ENCODE peak calls at places on chromosomes 3 and 15, in seven cellular contexts. H is astrocyte of the spinal cord, Q is colonic mucosa, W is PC-3, P is uterus, B is H1, O is HCT116. J is an unnamed sample.

GRCh38 chr15:32864051-32864450 is 146.2 kb downstream of the GREM1 start:
- DNase-seq in B (no peak), O (no peak), P (no peak), Q (no peak), W (no peak), H (no peak), J (no peak)

GRCh38 chr15:85494035-85494793 is 113.8 kb downstream of the AKAP13 start:
- DNase-seq in O (peak), W (peak), H (peak), B (no peak), P (no peak), Q (peak), J (peak)

GRCh38 chr3:156769661-156770654 is 56.2 kb upstream of the LEKR1 start:
- DNase-seq in H (peak), W (no peak), Q (no peak), P (no peak), O (no peak), B (no peak), J (no peak)

GRCh38 chr15:69060041-69060481 is 45.6 kb downstream of the NOX5 start:
- DNase-seq in O (no peak), H (no peak), Q (peak), W (no peak), P (no peak), B (no peak), J (no peak)

GRCh38 chr3:66353530-66353929 is 132.7 kb downstream of the SLC25A26 start:
- DNase-seq in H (peak), W (no peak), P (no peak), B (no peak), Q (no peak), O (no peak), J (no peak)

GRCh38 chr15:95857124-95857757 is 473.3 kb upstream of the NR2F2 start:
- DNase-seq in B (no peak), H (peak), W (peak), O (no peak), Q (no peak), P (no peak), J (no peak)

GRCh38 chr3:13266005-13266404 is 154.1 kb downstream of the NUP210 start:
- DNase-seq in W (no peak), H (no peak), Q (no peak), O (no peak), B (no peak), P (no peak), J (no peak)

GRCh38 chr15:63408514-63408913 is 26.9 kb upstream of the CA12 start:
- DNase-seq in O (no peak), P (no peak), B (no peak), Q (no peak), H (peak), W (no peak), J (no peak)

GRCh38 chr3:151905647-151906046 is 32.2 kb downstream of the SUCNR1 start:
- DNase-seq in H (no peak), O (no peak), W (peak), B (no peak), Q (no peak), P (no peak), J (no peak)

GRCh38 chr3:184716652-184717607 is 5.1 kb upstream of the MAGEF1 start:
- DNase-seq in H (peak), B (no peak), Q (no peak), W (peak), P (peak), O (no peak), J (no peak)

GRCh38 chr3:114892117-114892870 is 254.8 kb downstream of the ZBTB20 start:
- DNase-seq in W (no peak), Q (no peak), O (no peak), P (no peak), B (no peak), H (no peak), J (no peak)

GRCh38 chr15:78949461-78949860 is 4.6 kb upstream of the CTSH start:
- DNase-seq in O (no peak), W (peak), P (no peak), H (no peak), Q (no peak), B (no peak), J (peak)

GRCh38 chr3:45978348-45978747 is 17.3 kb downstream of the FYCO1 start:
- DNase-seq in H (no peak), P (no peak), O (no peak), W (peak), B (no peak), Q (peak), J (peak)

GRCh38 chr3:5187920-5188418 is 462 bp downstream of the EDEM1 start:
- DNase-seq in Q (peak), B (no peak), P (peak), W (peak), O (no peak), H (no peak), J (peak)

GRCh38 chr3:42097166-42097946 is 6.2 kb downstream of the TRAK1 start:
- DNase-seq in W (no peak), Q (no peak), P (no peak), B (no peak), O (no peak), H (peak), J (no peak)

GRCh38 chr3:177491301-177492031 is 294.2 kb upstream of the TBL1XR1 start:
- DNase-seq in H (peak), B (no peak), O (no peak), W (peak), P (no peak), Q (no peak), J (no peak)

GRCh38 chr3:194961149-194961548 is 275.5 kb downstream of the FAM43A start:
- DNase-seq in B (no peak), Q (no peak), W (no peak), H (no peak), P (no peak), O (no peak), J (no peak)

GRCh38 chr3:32246079-32246675 is 7.7 kb downstream of the CMTM8 start:
- DNase-seq in B (no peak), Q (no peak), H (no peak), P (no peak), O (no peak), W (peak), J (peak)

GRCh38 chr15:82980986-82981385 is 5.0 kb upstream of the RAMAC start:
- DNase-seq in P (no peak), Q (no peak), H (no peak), B (no peak), O (no peak), W (no peak), J (no peak)

DNA sequence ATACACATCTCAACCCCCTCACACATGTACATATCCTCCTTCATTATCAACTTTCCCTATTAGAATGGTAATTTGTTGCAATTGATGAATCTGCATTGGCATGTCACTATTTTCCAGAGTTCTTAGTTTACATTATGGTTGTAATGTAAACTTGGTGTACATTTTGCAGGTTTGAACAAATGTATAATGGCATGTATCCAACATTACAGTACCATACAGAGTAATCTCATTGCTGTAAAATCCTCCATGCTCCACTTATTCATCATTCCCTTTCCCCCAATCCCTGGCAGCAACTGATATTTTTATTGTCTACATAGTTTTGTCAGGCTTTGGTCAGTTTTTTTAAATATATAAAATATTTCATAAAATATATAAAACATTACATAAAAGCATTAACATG is 756.7 kb upstream of the DPPA4 start:
- DNase-seq in O (no peak), P (no peak), Q (no peak), H (no peak), B (no peak), W (no peak), J (no peak)
- TF ChIP-seq CTCF in O (no peak), P (no peak), Q (no peak), H (no peak), B (no peak), W (no peak), J (no peak)

GRCh38 chr15:89328398-89329254 is 6.0 kb downstream of the POLG start:
- DNase-seq in P (no peak), O (no peak), H (no peak), W (no peak), Q (no peak), B (no peak), J (no peak)

GRCh38 chr15:89323825-89324224 is 10.8 kb downstream of the POLG start:
- DNase-seq in O (no peak), B (no peak), H (no peak), P (no peak), W (no peak), Q (no peak), J (no peak)

GRCh38 chr15:89325039-89325803 is 9.4 kb downstream of the POLG start:
- DNase-seq in H (no peak), W (no peak), O (no peak), Q (no peak), B (no peak), P (no peak), J (no peak)

GRCh38 chr15:89327113-89327512 is 7.5 kb downstream of the POLG start:
- DNase-seq in Q (peak), B (no peak), P (no peak), H (no peak), W (no peak), O (no peak), J (no peak)

DNA sequence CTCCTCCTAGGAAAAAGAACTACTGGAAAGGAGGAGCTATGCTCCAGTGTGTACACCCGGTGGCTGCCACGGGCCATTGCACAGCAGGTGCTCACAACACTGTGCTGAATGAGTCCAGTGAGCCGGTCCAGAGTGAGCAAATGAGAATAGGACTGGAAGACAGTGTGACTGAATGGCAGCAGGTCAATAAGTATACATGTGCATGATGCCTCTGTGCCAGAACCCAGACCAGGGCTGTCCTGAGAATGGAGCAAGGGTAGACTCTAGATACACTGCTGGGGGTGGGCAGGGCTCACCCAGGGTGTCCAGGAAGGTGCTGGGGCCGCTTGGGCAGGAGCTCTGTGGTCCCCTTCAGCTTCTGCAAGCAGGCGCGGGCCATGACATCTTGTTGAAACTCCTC is 8.3 kb downstream of the POLG start:
- DNase-seq in B (no peak), W (no peak), Q (no peak), H (no peak), P (no peak), O (no peak), J (no peak)
- TF ChIP-seq CTCF in B (no peak), W (no peak), Q (no peak), H (no peak), P (no peak), O (peak), J (no peak)

DNA sequence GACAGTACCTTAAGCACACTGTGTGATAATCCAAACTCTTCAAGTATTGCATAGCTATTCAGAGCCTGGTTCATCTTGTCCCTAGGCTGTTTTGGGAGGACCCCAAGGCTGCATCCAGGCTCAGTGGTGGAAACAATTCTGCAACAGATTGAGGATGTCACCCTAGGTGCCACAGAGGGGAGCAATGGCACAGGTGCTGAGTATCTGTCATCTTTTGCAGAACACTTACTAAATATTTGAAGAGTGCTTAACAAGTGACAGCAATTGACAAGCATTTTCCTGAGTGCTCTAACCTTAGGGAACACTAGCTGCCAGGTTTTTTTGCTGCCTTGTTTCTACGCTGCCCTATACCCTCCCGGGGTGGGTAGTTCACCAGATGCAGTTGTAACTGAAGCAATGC is 27.7 kb downstream of the STARD5 start:
- DNase-seq in W (no peak), Q (no peak), P (no peak), O (no peak), H (no peak), B (no peak), J (no peak)
- TF ChIP-seq CTCF in W (no peak), Q (no peak), P (no peak), O (no peak), H (no peak), B (no peak), J (no peak)

DNA sequence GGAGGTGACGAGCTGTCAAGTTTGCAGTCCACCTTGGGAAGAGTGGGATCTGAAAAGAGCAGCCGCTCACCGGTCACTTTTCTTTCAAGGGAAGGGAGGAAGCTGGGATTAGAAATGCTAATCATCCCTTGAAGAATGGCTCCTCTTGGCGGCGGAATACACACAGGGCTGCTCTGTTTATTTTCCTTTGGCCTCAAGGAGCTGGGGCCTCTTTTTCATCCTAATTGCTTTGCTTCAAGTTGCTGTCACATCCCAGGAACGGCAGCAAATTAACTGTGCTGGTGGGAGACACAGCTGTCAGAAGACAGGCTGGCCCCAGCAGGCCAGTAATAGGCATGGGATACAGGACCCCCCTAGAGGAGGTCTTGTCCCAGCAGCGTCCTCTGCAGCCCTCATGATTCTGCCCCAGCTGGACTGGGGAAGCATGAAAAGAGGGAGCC is 6.7 kb downstream of the KBTBD13 start:
- DNase-seq in H (peak), P (no peak), O (no peak), Q (no peak), B (no peak), W (no peak), J (no peak)
- TF ChIP-seq CTCF in H (peak), P (peak), O (no peak), Q (no peak), B (peak), W (no peak), J (no peak)

GRCh38 chr3:59306436-59306835 is 256.6 kb upstream of the CFAP20DC start:
- DNase-seq in H (no peak), O (no peak), W (no peak), B (no peak), Q (no peak), P (no peak), J (no peak)

GRCh38 chr3:59310736-59311135 is 260.9 kb upstream of the CFAP20DC start:
- DNase-seq in H (no peak), W (peak), P (no peak), O (no peak), B (no peak), Q (no peak), J (no peak)

GRCh38 chr3:59308001-59308400 is 258.2 kb upstream of the CFAP20DC start:
- DNase-seq in Q (no peak), W (no peak), B (no peak), O (no peak), P (no peak), H (no peak), J (no peak)

GRCh38 chr3:59313365-59313764 is 263.5 kb upstream of the CFAP20DC start:
- DNase-seq in W (peak), B (no peak), H (peak), Q (peak), P (no peak), O (peak), J (peak)

GRCh38 chr3:59308684-59309083 is 258.9 kb upstream of the CFAP20DC start:
- DNase-seq in Q (no peak), O (no peak), B (no peak), H (no peak), W (no peak), P (no peak), J (no peak)
- TF ChIP-seq CTCF in Q (no peak), O (peak), B (peak), H (peak), W (peak), P (no peak), J (no peak)

J was measured in Calu3.